ENCODE peak calls at places on chromosome 11, in eight cellular contexts. F is fibroblast of pulmonary artery; B is GM04504; P is BE2C; G is adrenal gland; S is stimulated activated CD8-positive, alpha-beta memory T cell treated with anti-CD3 and anti-CD28 coated beads, Interleukin-15, amount 100 ng/mL, for 1 hour; X is AML-193; N is endothelial cell of umbilical vein. W is an unnamed sample.

GRCh38 chr11:116312560-116313340 is 460.0 kb downstream of the BUD13 start:
- DNase-seq in F (peak), B (no peak), P (peak), G (peak), S (no peak), X (no peak), N (peak), W (no peak)

GRCh38 chr11:32890843-32891656 is 1.6 kb upstream of the QSER1 start:
- DNase-seq in F (no peak), B (no peak), P (no peak), G (no peak), S (no peak), X (no peak), N (no peak), W (no peak)

GRCh38 chr11:100961633-100962032 is 168.0 kb downstream of the PGR start:
- DNase-seq in F (no peak), B (no peak), P (no peak), G (no peak), S (no peak), X (no peak), N (no peak), W (no peak)

GRCh38 chr11:119845756-119846155 is 116.8 kb upstream of the NECTIN1 start:
- DNase-seq in F (no peak), B (no peak), P (no peak), G (no peak), S (no peak), X (no peak), N (no peak), W (no peak)

GRCh38 chr11:8707541-8708270 is 25.1 kb downstream of the RPL27A start:
- DNase-seq in F (no peak), B (no peak), P (no peak), G (peak), S (no peak), X (no peak), N (no peak), W (no peak)

GRCh38 chr11:2772544-2773031 is 72.8 kb upstream of the KCNQ1OT1 start:
- DNase-seq in F (peak), B (peak), P (no peak), G (peak), S (no peak), X (no peak), N (no peak), W (peak)

GRCh38 chr11:132475046-132475445 is 1057.3 kb downstream of the OPCML start:
- DNase-seq in F (no peak), B (no peak), P (no peak), G (no peak), S (no peak), X (no peak), N (no peak), W (no peak)

GRCh38 chr11:1825039-1825740 is 9.6 kb upstream of the SYT8 start:
- DNase-seq in F (peak), B (no peak), P (no peak), G (peak), S (no peak), X (no peak), N (no peak), W (no peak)

GRCh38 chr11:74650498-74650897 is 58.1 kb downstream of the POLD3 start:
- DNase-seq in F (peak), B (peak), P (no peak), G (no peak), S (no peak), X (no peak), N (no peak), W (no peak)

GRCh38 chr11:1401001-1401445 is 11.3 kb downstream of the BRSK2 start:
- DNase-seq in F (no peak), B (no peak), P (no peak), G (peak), S (no peak), X (no peak), N (no peak), W (no peak)